ENCODE peak calls at places on chromosome 6, in four cellular contexts. U, H, S and Q are unnamed samples.
A peak's percentile ranks its signal among the peaks of the same experiment; 100 is the strongest.

GRCh38 chr6:66861007-66861541 is 1154.0 kb upstream of the EYS start:
- DNase-seq in U (no peak), H (no peak), S (no peak), Q (no peak)

GRCh38 chr6:20771427-20771826 is 237.2 kb downstream of the CDKAL1 start:
- DNase-seq in U (no peak), H (no peak), S (no peak), Q (no peak)

GRCh38 chr6:46215213-46215612 is 44.4 kb upstream of the ENPP5 start:
- DNase-seq in U (no peak), H (no peak), S (no peak), Q (no peak)

GRCh38 chr6:148524976-148525375 is 182.3 kb downstream of the SASH1 start:
- DNase-seq in U (no peak), H (no peak), S (no peak), Q (no peak)

GRCh38 chr6:163667372-163668060 is 253.0 kb downstream of the QKI start:
- DNase-seq in U (peak; percentile 19), H (peak; percentile 74), S (no peak), Q (no peak)

GRCh38 chr6:154619183-154619582 is 108.7 kb upstream of the CNKSR3 start:
- DNase-seq in U (no peak), H (no peak), S (no peak), Q (no peak)

GRCh38 chr6:35044771-35045275 is 96.3 kb downstream of the TCP11 start:
- DNase-seq in U (no peak), H (peak; percentile 76), S (no peak), Q (no peak)

GRCh38 chr6:108117427-108118358 is 43.2 kb upstream of the OSTM1 start:
- DNase-seq in U (no peak), H (no peak), S (peak; percentile 20), Q (no peak)

GRCh38 chr6:3755637-3756515 is 4.4 kb upstream of the PXDC1 start:
- DNase-seq in U (no peak), H (no peak), S (no peak), Q (no peak)

GRCh38 chr6:79630883-79631799 is at the start of gene SH3BGRL2:
- DNase-seq in U (peak; percentile 35), H (peak; percentile 83), S (peak; percentile 74), Q (peak; percentile 92)

GRCh38 chr6:149032599-149033405 is 284.7 kb upstream of the TAB2 start:
- DNase-seq in U (no peak), H (no peak), S (no peak), Q (no peak)

GRCh38 chr6:5866547-5867051 is 140.1 kb downstream of the NRN1 start:
- DNase-seq in U (no peak), H (no peak), S (no peak), Q (no peak)

GRCh38 chr6:8225113-8225512 is 122.8 kb upstream of the EEF1E1 start:
- DNase-seq in U (no peak), H (no peak), S (no peak), Q (no peak)

GRCh38 chr6:139407718-139408222 is 33.3 kb upstream of the CITED2 start:
- DNase-seq in U (no peak), H (no peak), S (no peak), Q (no peak)

GRCh38 chr6:131687022-131687421 is 14.2 kb downstream of the OR2A4 start:
- DNase-seq in U (no peak), H (no peak), S (no peak), Q (no peak)

GRCh38 chr6:23731609-23732008 is 394.4 kb upstream of the NRSN1 start:
- DNase-seq in U (no peak), H (no peak), S (no peak), Q (no peak)

GRCh38 chr6:150900049-150900448 is 34.5 kb downstream of the MTHFD1L start:
- DNase-seq in U (no peak), H (no peak), S (no peak), Q (no peak)

GRCh38 chr6:35048031-35048613 is 93.0 kb downstream of the TCP11 start:
- DNase-seq in U (no peak), H (peak; percentile 69), S (no peak), Q (no peak)

GRCh38 chr6:41536884-41537347 is 9.3 kb upstream of the FOXP4 start:
- DNase-seq in U (peak; percentile 79), H (no peak), S (no peak), Q (no peak)

GRCh38 chr6:8627085-8627861 is 191.9 kb upstream of the SLC35B3 start:
- DNase-seq in U (no peak), H (no peak), S (no peak), Q (no peak)

GRCh38 chr6:47197672-47198640 is 111.7 kb downstream of the TNFRSF21 start:
- DNase-seq in U (no peak), H (no peak), S (no peak), Q (no peak)

GRCh38 chr6:87164506-87164905 is 9.1 kb downstream of the ZNF292 start:
- DNase-seq in U (no peak), H (no peak), S (no peak), Q (no peak)

GRCh38 chr6:29749668-29750067 is 26.4 kb downstream of the HLA-F start:
- DNase-seq in U (no peak), H (no peak), S (no peak), Q (no peak)

GRCh38 chr6:153208706-153209105 is 77.6 kb upstream of the RGS17 start:
- DNase-seq in U (no peak), H (no peak), S (peak; percentile 43), Q (no peak)